ENCODE peak calls at places on chromosomes 5 and 9, in five cellular contexts. F is astrocyte of the spinal cord, D is HT1080, W is A549, G is fibroblast of the aortic adventitia. N is an unnamed sample.

GRCh38 chr5:68683632-68684035 is 410.2 kb upstream of the SLC30A5 start:
- DNase-seq in F (peak), D (peak), W (peak), G (peak), N (peak)

GRCh38 chr5:95731571-95732554 is 727 bp downstream of the RHOBTB3 start:
- DNase-seq in F (peak), D (peak), W (peak), G (peak), N (peak)

GRCh38 chr5:178284095-178284675 is 51.6 kb upstream of the PHYKPL start:
- DNase-seq in F (peak), D (no peak), W (peak), G (no peak), N (no peak)

GRCh38 chr9:14383296-14383695 is 69.4 kb upstream of the NFIB start:
- DNase-seq in F (peak), D (peak), W (no peak), G (peak), N (no peak)

GRCh38 chr9:127494304-127494702 is 43.0 kb downstream of the LRSAM1 start:
- DNase-seq in F (no peak), D (no peak), W (no peak), G (no peak), N (peak)

GRCh38 chr5:131206772-131207171 is 36.0 kb downstream of the LYRM7 start:
- DNase-seq in F (no peak), D (no peak), W (no peak), G (peak), N (no peak)

GRCh38 chr9:14438232-14438966 is 124.5 kb upstream of the NFIB start:
- DNase-seq in F (no peak), D (no peak), W (no peak), G (no peak), N (no peak)

GRCh38 chr5:1762878-1763547 is 36.6 kb downstream of the MRPL36 start:
- DNase-seq in F (no peak), D (no peak), W (no peak), G (no peak), N (no peak)

GRCh38 chr9:82117025-82117424 is 128.5 kb downstream of the SPATA31D1 start:
- DNase-seq in F (peak), D (no peak), W (no peak), G (peak), N (no peak)

GRCh38 chr5:87686018-87686417 is 273.3 kb upstream of the CCNH start:
- DNase-seq in F (no peak), D (no peak), W (no peak), G (no peak), N (no peak)

N was measured in RWPE1.